ENCODE peak calls at places on chromosomes 5 and 9, in nine cellular contexts. Q is adrenal gland; E is DMS 273 treated with DMSO at 0.1 percent for 48 hours; G is stimulated activated CD4-positive, alpha-beta T cell treated with anti-CD3 and anti-CD28 coated beads, Interleukin-1b, Interleukin-23, amount 100 ng/mL, for 24 hours; M is posterior cingulate gyrus; I is SK-N-SH; Y is Ammon's horn; C is mammary epithelial cell; A is IMR-90. P is an unnamed sample.

GRCh38 chr5:18745988-18746615 is 1111.8 kb downstream of the TAF11L14 start:
- DNase-seq in Q (no peak), E (peak), G (no peak), M (no peak), I (peak), Y (no peak), C (peak), A (no peak), P (peak)

GRCh38 chr9:89564257-89564878 is 40.4 kb upstream of the GADD45G start:
- DNase-seq in Q (no peak), E (peak), G (no peak), M (no peak), I (peak), Y (no peak), C (no peak), A (no peak), P (peak)

GRCh38 chr5:144307726-144308125 is 137.1 kb downstream of the KCTD16 start:
- DNase-seq in Q (no peak), E (peak), G (no peak), M (no peak), I (no peak), Y (peak), C (no peak), A (no peak), P (no peak)

GRCh38 chr9:116555556-116556180 is 131.4 kb upstream of the TRIM32 start:
- DNase-seq in Q (no peak), E (no peak), G (no peak), M (no peak), I (no peak), Y (no peak), C (no peak), A (no peak), P (no peak)

GRCh38 chr5:80246995-80247729 is 8.7 kb downstream of the SERINC5 start:
- DNase-seq in Q (peak), E (no peak), G (no peak), M (no peak), I (peak), Y (no peak), C (peak), A (peak), P (no peak)

GRCh38 chr5:73189816-73190451 is 16.9 kb downstream of the TMEM174 start:
- DNase-seq in Q (peak), E (peak), G (no peak), M (no peak), I (no peak), Y (no peak), C (no peak), A (peak), P (no peak)

GRCh38 chr9:112443200-112443599 is 43.4 kb upstream of the KIAA1958 start:
- DNase-seq in Q (no peak), E (no peak), G (no peak), M (no peak), I (no peak), Y (peak), C (no peak), A (peak), P (peak)

GRCh38 chr9:106869458-106869857 is 6.5 kb downstream of the ZNF462 start:
- DNase-seq in Q (no peak), E (no peak), G (no peak), M (no peak), I (no peak), Y (no peak), C (no peak), A (peak), P (no peak)

GRCh38 chr9:98806394-98807069 is 938 bp upstream of the GALNT12 start:
- DNase-seq in Q (peak), E (no peak), G (no peak), M (no peak), I (no peak), Y (no peak), C (no peak), A (peak), P (no peak)

GRCh38 chr5:133421806-133422205 is 190.5 kb downstream of the FSTL4 start:
- DNase-seq in Q (no peak), E (no peak), G (no peak), M (no peak), I (no peak), Y (no peak), C (no peak), A (no peak), P (no peak)

GRCh38 chr5:88684136-88684500 is 198.9 kb downstream of the MEF2C start:
- DNase-seq in Q (no peak), E (no peak), G (no peak), M (peak), I (no peak), Y (no peak), C (no peak), A (no peak), P (no peak)

GRCh38 chr5:154753792-154754191 is 1.4 kb upstream of the LARP1 start:
- DNase-seq in Q (peak), E (peak), G (no peak), M (no peak), I (no peak), Y (peak), C (no peak), A (peak), P (no peak)

GRCh38 chr5:19531374-19531952 is 456.5 kb downstream of the CDH18 start:
- DNase-seq in Q (no peak), E (no peak), G (no peak), M (no peak), I (no peak), Y (no peak), C (peak), A (no peak), P (no peak)